ENCODE peak calls at places on chromosomes 13 and 19, in nine cellular contexts. C is CD8-positive, alpha-beta T cell; D is GM23338; G is neuronal stem cell; P is ascending aorta; R is transverse colon; Z is fibroblast of lung; E is psoas muscle; X is effector memory CD4-positive, alpha-beta T cell. Q is an unnamed sample. For H3K27me3, the result is how much of the 10 kb centered on the place peaks cover.

GRCh38 chr13:71829542-71829941 is 37.5 kb downstream of the DACH1 start:
- DNase-seq in C (no peak), D (no peak), G (no peak), P (no peak), R (no peak), Z (no peak), E (no peak), X (no peak), Q (no peak)

GRCh38 chr19:37855098-37855497 is 51.3 kb downstream of the WDR87 start:
- DNase-seq in C (peak), D (peak), G (no peak), P (no peak), R (peak), Z (peak), E (peak), X (no peak), Q (no peak)

GRCh38 chr13:70905035-70905434 is 796.8 kb upstream of the KLHL1 start:
- DNase-seq in C (no peak), D (no peak), G (no peak), P (no peak), R (no peak), Z (peak), E (no peak), X (no peak), Q (no peak)

GRCh38 chr19:52670046-52670445 is 31.9 kb upstream of the ZNF83 start:
- DNase-seq in C (no peak), D (peak), G (no peak), P (no peak), R (peak), Z (no peak), E (no peak), X (no peak), Q (no peak)

GRCh38 chr13:45941261-45941660 is 89.7 kb upstream of the SIAH3 start:
- DNase-seq in C (no peak), D (peak), G (no peak), P (no peak), R (no peak), Z (no peak), E (no peak), X (no peak), Q (no peak)

GRCh38 chr19:31301306-31301980 is 47.8 kb downstream of the TSHZ3 start:
- DNase-seq in C (no peak), D (no peak), G (no peak), P (no peak), R (no peak), Z (no peak), E (no peak), X (no peak), Q (no peak)

GRCh38 chr19:10603084-10603872 is 16.2 kb upstream of the AP1M2 start:
- DNase-seq in C (peak), D (peak), G (no peak), P (peak), R (peak), Z (no peak), E (peak), X (peak), Q (peak)

GRCh38 chr13:80211573-80211972 is 129.4 kb downstream of the SPRY2 start:
- DNase-seq in C (no peak), D (no peak), G (no peak), P (no peak), R (no peak), Z (no peak), E (no peak), X (no peak), Q (no peak)

GRCh38 chr19:15869109-15869555 is 28.7 kb downstream of the CYP4F2 start:
- DNase-seq in C (peak), D (peak), G (peak), P (peak), R (peak), Z (peak), E (no peak), X (no peak), Q (peak)

GRCh38 chr13:51584731-51585191 is 499 bp downstream of the WDFY2 start:
- DNase-seq in C (peak), D (peak), G (peak), P (peak), R (peak), Z (peak), E (peak), X (peak), Q (no peak)

GRCh38 chr13:67299731-67300130 is 69.6 kb upstream of the PCDH9 start:
- DNase-seq in C (no peak), D (no peak), G (no peak), P (no peak), R (no peak), Z (peak), E (no peak), X (no peak), Q (no peak)

GRCh38 chr13:112951674-112952371 is 17.2 kb upstream of the MCF2L start:
- DNase-seq in C (no peak), D (no peak), G (no peak), P (peak), R (no peak), Z (no peak), E (no peak), X (no peak), Q (no peak)

GRCh38 chr19:461664-462551 is 1.1 kb upstream of the SHC2 start:
- DNase-seq in C (no peak), D (peak), G (no peak), P (no peak), R (peak), Z (no peak), E (no peak), X (no peak), Q (no peak)

GRCh38 chr13:113729329-113730019 is 29.6 kb upstream of the TMEM255B start:
- DNase-seq in C (no peak), D (no peak), G (no peak), P (no peak), R (no peak), Z (peak), E (peak), X (no peak), Q (no peak)

GRCh38 chr13:28611021-28611420 is 47.9 kb upstream of the POMP start:
- DNase-seq in C (no peak), D (no peak), G (no peak), P (no peak), R (no peak), Z (peak), E (no peak), X (no peak), Q (no peak)

GRCh38 chr19:48154003-48154402 is 16.1 kb downstream of the LIG1 start:
- DNase-seq in C (no peak), D (no peak), G (no peak), P (no peak), R (no peak), Z (no peak), E (no peak), X (no peak), Q (no peak)

GRCh38 chr13:72585254-72585653 is 142.2 kb downstream of the MZT1 start:
- DNase-seq in C (no peak), D (no peak), G (no peak), P (no peak), R (no peak), Z (peak), E (no peak), X (no peak), Q (no peak)

GRCh38 chr19:38155453-38155852 is 68.6 kb downstream of the DPF1 start:
- DNase-seq in C (no peak), D (peak), G (no peak), P (no peak), R (no peak), Z (peak), E (no peak), X (no peak), Q (no peak)

GRCh38 chr13:50999641-51000040 is 90.0 kb downstream of the RNASEH2B start:
- DNase-seq in C (no peak), D (no peak), G (no peak), P (no peak), R (no peak), Z (no peak), E (no peak), X (no peak), Q (no peak)

GRCh38 chr13:62119739-62120700 is 704.4 kb upstream of the PCDH20 start:
- DNase-seq in C (no peak), D (peak), G (no peak), P (no peak), R (no peak), Z (peak), E (no peak), X (no peak), Q (no peak)

GRCh38 chr19:42216653-42217521 is 590 bp downstream of the DEDD2 start:
- DNase-seq in C (no peak), D (peak), G (peak), P (peak), R (peak), Z (peak), E (peak), X (no peak), Q (no peak)

GRCh38 chr13:46552888-46553520 is at the start of gene LRCH1:
- DNase-seq in C (peak), D (peak), G (peak), P (peak), R (peak), Z (peak), E (peak), X (peak), Q (peak)

DNA sequence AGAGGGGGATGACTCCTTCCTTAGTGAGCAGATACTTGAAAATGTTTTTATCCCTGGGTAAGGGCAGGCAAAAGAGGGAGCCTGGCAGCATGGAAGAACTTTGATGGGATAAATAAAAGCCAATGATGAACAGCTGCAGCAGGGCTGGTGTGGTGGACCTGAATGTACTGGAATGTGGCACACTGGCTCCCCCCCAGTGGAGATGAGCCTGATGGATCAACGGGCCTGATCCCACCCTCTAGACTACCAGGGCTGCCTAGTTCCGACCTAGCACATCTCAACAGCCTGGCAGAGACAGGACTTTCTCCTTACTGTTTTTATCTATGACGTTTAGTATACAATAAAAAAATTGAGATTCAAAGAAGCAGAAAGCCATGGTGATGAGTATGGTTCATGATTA is 20.5 kb downstream of the NLRP11 start:
- DNase-seq in C (no peak), D (no peak), G (no peak), P (no peak), R (no peak), Z (no peak), E (no peak), X (no peak), Q (no peak)
- H3K27me3 ChIP-seq in C (under half), D (under half), G (under half), P (under half), R (under half), Z (under half), E (under half), X (under half), Q (under half)

GRCh38 chr13:95516492-95516891 is 36.0 kb upstream of the CLDN10 start:
- DNase-seq in C (no peak), D (no peak), G (no peak), P (no peak), R (no peak), Z (no peak), E (no peak), X (no peak), Q (no peak)
- H3K27me3 ChIP-seq in C (under half), D (under half), G (under half), P (under half), R (under half), Z (under half), E (under half), X (under half), Q (under half)

GRCh38 chr19:47024502-47024901 is 4.9 kb downstream of the NPAS1 start:
- DNase-seq in C (no peak), D (no peak), G (no peak), P (no peak), R (no peak), Z (no peak), E (no peak), X (no peak), Q (no peak)
- H3K27me3 ChIP-seq in C (under half), D (half or more), G (under half), P (under half), R (half or more), Z (under half), E (under half), X (half or more), Q (half or more)

DNA sequence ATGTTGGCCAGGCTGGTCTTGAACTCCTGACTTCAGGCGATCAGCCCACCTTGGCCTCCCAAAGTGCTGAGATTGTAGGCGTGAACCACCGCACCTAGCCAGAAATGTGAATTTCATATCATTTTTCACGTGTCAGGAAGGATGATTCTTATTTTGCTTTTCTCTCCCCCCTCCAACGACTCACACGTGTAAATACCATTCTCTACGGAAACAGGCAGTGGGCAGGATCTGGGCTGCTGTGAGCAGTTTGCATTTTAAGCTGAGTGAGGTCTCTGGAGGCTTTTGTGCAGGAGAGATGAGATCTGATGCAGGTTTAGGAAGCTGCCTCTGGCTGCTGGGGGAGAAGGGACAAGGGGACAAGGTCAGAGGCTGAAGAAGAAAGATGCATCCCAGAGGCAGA is 11.9 kb downstream of the ANKRD24 start:
- DNase-seq in C (no peak), D (no peak), G (no peak), P (no peak), R (no peak), Z (no peak), E (no peak), X (no peak), Q (no peak)
- H3K27me3 ChIP-seq in C (under half), D (under half), G (under half), P (under half), R (half or more), Z (under half), E (under half), X (under half), Q (under half)

GRCh38 chr19:13299838-13300237 is 149.6 kb downstream of the IER2 start:
- DNase-seq in C (no peak), D (peak), G (no peak), P (no peak), R (no peak), Z (no peak), E (no peak), X (no peak), Q (no peak)

GRCh38 chr19:13298565-13299481 is 148.6 kb downstream of the IER2 start:
- DNase-seq in C (no peak), D (peak), G (no peak), P (no peak), R (no peak), Z (no peak), E (no peak), X (no peak), Q (no peak)

GRCh38 chr19:13302521-13303270 is 152.5 kb downstream of the IER2 start:
- DNase-seq in C (no peak), D (peak), G (no peak), P (no peak), R (no peak), Z (no peak), E (no peak), X (no peak), Q (no peak)

GRCh38 chr19:13301627-13302334 is 151.6 kb downstream of the IER2 start:
- DNase-seq in C (no peak), D (no peak), G (no peak), P (no peak), R (no peak), Z (no peak), E (no peak), X (no peak), Q (no peak)

GRCh38 chr19:13300421-13301030 is 150.3 kb downstream of the IER2 start:
- DNase-seq in C (no peak), D (no peak), G (no peak), P (no peak), R (no peak), Z (no peak), E (no peak), X (no peak), Q (no peak)
- H3K27me3 ChIP-seq in C (under half), D (under half), G (under half), P (under half), R (under half), Z (under half), E (under half), X (under half), Q (under half)

GRCh38 chr13:99922631-99923404 is 48.7 kb downstream of the ZIC5 start:
- DNase-seq in C (no peak), D (no peak), G (no peak), P (no peak), R (peak), Z (no peak), E (no peak), X (no peak), Q (no peak)
- H3K27me3 ChIP-seq in C (under half), D (under half), G (under half), P (under half), R (under half), Z (under half), E (under half), X (under half), Q (under half)

Q was measured in HL-60.